ENCODE peak calls at places on chromosomes 1 and 21, in five cellular contexts. L is HepG2, Z is A549, A is GM12878, J is K562. S is an unnamed sample.

GRCh38 chr1:87572008-87572407 is 243.3 kb downstream of the LMO4 start:
- ATAC-seq in L (no peak), Z (no peak), A (no peak), J (peak; percentile 67), S (no peak)

GRCh38 chr1:97986041-97987005 is 65.5 kb upstream of the DPYD start:
- ATAC-seq in L (no peak), Z (no peak), A (peak; percentile 47), J (no peak), S (no peak)

GRCh38 chr1:10755977-10756521 is 40.4 kb downstream of the CASZ1 start:
- ATAC-seq in L (peak; percentile 43), Z (peak; percentile 76), A (peak; percentile 91), J (peak; percentile 82), S (peak; percentile 63)

GRCh38 chr1:169312084-169312954 is 55.3 kb downstream of the NME7 start:
- ATAC-seq in L (no peak), Z (peak; percentile 89), A (peak; percentile 83), J (peak; percentile 83), S (no peak)

GRCh38 chr1:2258996-2259395 is 30.9 kb downstream of the SKI start:
- ATAC-seq in L (no peak), Z (no peak), A (no peak), J (no peak), S (no peak)

GRCh38 chr1:212173572-212173971 is 111.6 kb upstream of the PPP2R5A start:
- ATAC-seq in L (no peak), Z (no peak), A (no peak), J (no peak), S (no peak)

GRCh38 chr1:79373481-79374132 is 367.1 kb upstream of the ADGRL4 start:
- ATAC-seq in L (no peak), Z (no peak), A (no peak), J (no peak), S (no peak)

GRCh38 chr21:39660596-39660995 is 47.9 kb downstream of the B3GALT5 start:
- ATAC-seq in L (no peak), Z (peak; percentile 93), A (no peak), J (no peak), S (peak; percentile 79)

DNA sequence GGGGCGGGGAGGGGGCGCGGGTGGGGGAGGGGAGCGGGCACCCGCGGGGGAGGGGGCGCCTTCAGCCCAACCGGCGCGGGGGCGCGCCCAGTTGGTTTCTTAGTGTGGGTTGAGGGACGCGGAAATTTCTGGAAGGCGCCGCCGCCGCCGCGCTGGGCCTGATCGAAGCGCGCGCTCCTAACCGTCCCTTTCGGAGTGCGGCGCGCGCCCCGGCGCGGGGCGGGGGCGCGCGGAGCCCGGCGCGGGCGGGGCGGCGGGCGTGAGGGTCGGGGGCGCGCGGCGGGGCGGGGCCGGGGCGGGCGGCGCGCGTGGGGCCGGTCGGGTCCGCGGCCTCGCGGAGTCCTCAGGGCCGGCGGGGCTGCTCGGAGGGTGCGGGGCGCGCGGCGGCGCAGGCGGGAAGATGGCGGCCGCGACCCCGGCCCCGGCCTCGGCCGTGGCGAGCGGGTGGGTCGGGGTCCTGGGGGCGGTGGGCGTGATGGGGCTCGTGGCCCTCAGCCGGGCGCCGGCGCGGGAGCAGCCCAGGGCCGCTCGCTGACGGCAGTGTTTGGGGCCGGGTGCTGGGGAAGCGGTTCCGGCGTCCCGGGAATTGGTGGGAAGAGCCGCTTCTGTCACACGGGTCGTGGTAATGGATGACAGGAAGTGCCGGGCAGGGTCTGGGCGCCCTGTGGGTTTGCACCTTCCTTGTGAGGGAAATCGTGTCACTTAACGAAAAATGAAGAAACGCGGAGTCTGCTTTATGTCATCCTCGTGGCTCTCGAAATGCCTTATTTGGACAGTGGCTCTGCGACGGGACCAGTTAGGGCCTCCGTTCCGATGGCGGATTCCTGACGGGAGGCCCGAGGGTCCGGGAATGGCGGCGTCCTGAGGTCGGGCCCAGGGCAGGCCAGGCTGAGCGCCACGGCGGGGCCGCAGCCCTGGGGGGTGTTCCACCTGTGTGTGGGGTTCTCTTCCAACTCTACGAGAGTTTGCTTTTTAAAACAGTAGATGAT is 764 bp downstream of the PKNOX1 start:
- ATAC-seq in L (peak; percentile 24), Z (peak; percentile 18), A (peak; percentile 2), J (peak; percentile 5), S (peak; percentile 41)
- TF ChIP-seq POLR2A in L (no peak), Z (peak; percentile 28), A (peak; percentile 71), J (peak; percentile 63), S (peak; percentile 58)

DNA sequence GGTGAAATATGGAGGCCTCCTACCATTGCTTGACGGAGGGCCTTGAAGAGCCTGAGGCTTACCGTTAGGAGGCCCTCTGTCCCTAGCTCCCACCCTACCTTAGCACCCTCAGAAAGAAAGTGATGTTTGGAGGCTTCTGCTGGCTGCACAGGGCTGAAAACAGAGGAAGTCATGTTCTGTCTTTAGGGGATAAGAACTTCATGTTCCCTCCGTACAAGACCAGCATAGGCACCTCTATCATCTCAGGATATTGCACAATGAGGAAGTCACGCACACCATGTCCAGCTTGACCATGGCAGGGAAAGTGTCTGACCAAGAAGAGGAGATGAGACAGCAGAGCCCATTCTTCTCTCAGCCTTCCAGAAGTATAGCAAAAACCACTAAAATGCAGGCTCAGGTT is 13.8 kb downstream of the ADORA3 start:
- ATAC-seq in L (peak; percentile 35), Z (no peak), A (no peak), J (peak; percentile 59), S (peak; percentile 78)
- TF ChIP-seq EP300 in L (no peak), Z (no peak), A (no peak), J (no peak), S (no peak)

GRCh38 chr1:185316163-185317033 is 645 bp downstream of the IVNS1ABP start:
- ATAC-seq in L (peak; percentile 90), Z (peak; percentile 85), A (peak; percentile 77), J (peak; percentile 86), S (peak; percentile 86)
- TF ChIP-seq POLR2A in L (peak; percentile 78), Z (no peak), A (peak; percentile 72), J (no peak), S (no peak)

DNA sequence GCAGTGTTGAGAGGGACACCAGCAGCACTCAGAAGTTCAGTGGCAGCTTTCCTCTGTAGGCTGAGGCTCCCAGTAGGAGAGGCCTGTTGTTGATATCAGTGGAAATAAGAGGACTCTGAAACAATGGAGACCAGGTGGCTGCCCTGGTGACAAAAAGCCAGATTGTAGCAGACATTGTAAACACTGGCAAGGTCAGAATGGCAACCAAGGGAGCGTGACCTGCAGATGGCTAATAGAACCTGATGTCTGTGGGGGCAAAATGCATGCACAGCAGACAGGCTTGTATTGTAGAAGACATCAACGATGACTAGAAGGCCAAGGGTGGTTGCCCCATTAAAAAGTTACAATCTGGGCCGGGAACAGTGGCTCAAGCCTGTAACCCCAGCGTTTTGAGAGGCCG is 53.0 kb upstream of the GPR37L1 start:
- ATAC-seq in L (peak; percentile 84), Z (no peak), A (no peak), J (no peak), S (no peak)
- TF ChIP-seq EP300 in L (no peak), Z (no peak), A (no peak), J (no peak), S (no peak)

GRCh38 chr1:111752186-111752585 is 3.5 kb upstream of the DDX20 start:
- ATAC-seq in L (no peak), Z (no peak), A (no peak), J (no peak), S (no peak)

GRCh38 chr1:111758373-111758772 is 2.7 kb downstream of the DDX20 start:
- ATAC-seq in L (no peak), Z (no peak), A (no peak), J (no peak), S (no peak)

GRCh38 chr1:111756124-111756513 is 418 bp downstream of the DDX20 start:
- ATAC-seq in L (peak; percentile 65), Z (peak; percentile 56), A (peak; percentile 35), J (peak; percentile 64), S (no peak)

GRCh38 chr1:111754964-111755320 is 759 bp upstream of the DDX20 start:
- ATAC-seq in L (peak; percentile 31), Z (peak; percentile 71), A (peak; percentile 19), J (peak; percentile 39), S (no peak)

DNA sequence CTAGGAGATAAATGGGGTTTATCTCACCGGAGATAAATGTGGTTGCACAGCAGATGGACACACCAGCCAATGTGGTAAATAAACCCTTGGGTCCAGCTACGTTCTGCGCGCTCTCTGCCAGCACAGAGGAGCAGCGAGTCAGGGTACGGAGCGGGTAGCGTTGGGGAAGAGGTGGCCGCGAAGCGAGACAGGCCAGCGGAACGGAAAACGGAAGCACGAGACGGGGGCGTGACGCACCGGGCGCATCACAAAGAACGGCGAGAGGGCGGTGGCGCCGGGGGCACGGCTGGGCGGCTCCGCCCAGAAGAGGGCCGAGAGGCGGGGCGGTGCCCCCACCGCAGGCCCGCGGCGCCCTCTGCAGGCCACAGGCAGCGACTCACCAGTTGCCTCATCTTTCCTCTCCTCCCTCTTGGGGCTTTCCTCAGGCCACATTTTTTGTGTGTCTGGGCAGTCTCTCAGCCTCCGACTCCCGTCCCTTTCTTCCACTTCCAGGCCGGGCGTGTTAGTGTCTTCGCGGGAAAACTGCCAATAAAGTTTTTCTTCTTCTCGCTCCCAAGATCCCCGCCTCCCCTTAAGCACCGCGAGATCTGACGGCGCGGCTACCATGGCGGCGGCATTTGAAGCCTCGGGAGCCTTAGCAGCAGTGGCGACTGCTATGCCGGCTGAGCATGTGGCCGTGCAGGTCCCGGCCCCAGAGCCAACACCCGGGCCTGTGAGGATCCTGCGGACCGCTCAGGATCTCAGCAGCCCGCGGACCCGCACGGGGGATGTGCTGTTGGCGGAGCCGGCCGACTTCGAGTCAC is at the start of gene DDX20:
- ATAC-seq in L (peak; percentile 94), Z (peak; percentile 93), A (peak; percentile 93), J (peak; percentile 94), S (peak; percentile 96)
- TF ChIP-seq POLR2A in L (peak; percentile 82), Z (peak; percentile 72), A (peak; percentile 92), J (peak; percentile 93), S (peak; percentile 51)

DNA sequence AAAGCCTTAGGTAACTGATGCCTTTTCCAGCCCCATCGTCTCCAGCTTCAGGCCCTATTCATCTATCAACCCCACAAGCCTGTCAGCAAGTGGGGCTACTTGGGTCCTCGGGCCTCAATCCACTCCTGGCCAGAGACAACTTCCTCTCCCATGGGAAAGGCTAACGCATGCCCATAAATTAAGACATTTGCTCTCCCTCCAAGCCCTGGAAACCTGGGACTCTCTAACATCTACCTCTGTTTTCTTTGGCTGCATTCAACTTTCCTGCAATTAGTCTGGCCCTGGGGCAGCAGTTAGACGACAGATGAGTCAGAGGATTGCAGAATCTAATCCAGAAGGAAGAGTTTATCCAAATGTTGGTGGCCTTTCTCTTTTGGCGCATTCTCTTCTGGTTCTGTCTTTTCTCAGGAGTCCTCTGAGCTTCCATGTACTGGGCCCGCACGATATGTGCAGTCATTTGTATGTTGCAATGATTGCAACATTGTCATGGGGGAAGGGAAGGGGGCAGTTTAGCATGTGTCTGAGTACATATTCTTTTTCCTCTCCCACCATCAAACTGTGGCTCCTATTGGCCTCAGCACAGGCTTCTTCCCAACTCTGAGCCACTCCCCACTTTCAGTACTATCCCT is 54.4 kb downstream of the NAV1 start:
- ATAC-seq in L (no peak), Z (peak; percentile 66), A (no peak), J (peak; percentile 23), S (peak; percentile 92)
- TF ChIP-seq EP300 in L (no peak), Z (peak; percentile 94), A (no peak), J (no peak), S (no peak)

DNA sequence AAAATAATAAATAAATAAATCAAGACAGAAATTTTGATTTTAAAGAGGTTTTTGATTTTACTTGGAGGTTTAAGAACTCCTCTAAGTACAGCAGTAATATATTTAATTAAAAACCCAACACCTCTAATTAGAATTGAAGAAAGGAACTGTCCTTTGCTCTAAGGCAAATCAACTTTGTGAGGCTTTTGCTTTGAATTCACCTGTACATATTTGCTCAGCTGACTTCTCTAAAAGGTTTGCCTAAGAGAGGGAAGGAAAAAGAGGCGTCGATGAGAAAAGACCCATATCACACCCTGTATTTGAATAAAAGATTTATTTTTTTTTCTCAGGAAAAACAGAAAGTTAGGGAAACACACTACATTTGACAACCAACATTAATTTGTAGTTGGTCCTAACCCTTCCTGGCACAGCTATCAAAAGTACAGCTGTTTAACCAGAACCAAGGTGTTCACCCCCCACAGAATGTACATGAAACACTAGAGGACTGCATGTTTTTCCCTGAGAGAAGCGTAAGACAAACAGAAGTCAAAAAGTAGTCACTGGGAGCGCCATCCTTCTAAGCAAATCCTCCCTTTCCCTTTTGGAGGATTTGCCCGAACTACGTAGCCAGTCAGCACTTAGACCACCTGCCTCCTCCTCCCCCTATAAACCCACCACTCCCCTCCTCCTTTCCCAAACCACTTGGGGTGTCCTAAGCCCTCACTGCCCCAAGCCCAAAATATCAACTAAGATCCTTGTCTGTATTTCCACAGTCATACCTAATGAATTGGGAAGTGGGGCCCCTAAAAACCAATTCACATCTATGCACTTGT is 4.9 kb downstream of the MCL1 start:
- ATAC-seq in L (no peak), Z (no peak), A (no peak), J (no peak), S (no peak)
- TF ChIP-seq POLR2A in L (peak; percentile 39), Z (no peak), A (no peak), J (peak; percentile 66), S (no peak)